ENCODE peak calls at places on chromosomes 1 and 21, in ten cellular contexts. Y, P, E, B, D, J, R, K, V and G are unnamed samples.

GRCh38 chr1:41496080-41497055 is 11.9 kb upstream of the EDN2 start:
- DNase-seq in J (peak), B (no peak), Y (peak), E (peak), P (no peak), V (peak), K (peak), R (no peak), D (peak), G (peak)

GRCh38 chr1:16177306-16177705 is 21.4 kb upstream of the EPHA2 start:
- DNase-seq in V (no peak), R (no peak), D (no peak), P (no peak), B (no peak), J (no peak), Y (no peak), K (no peak), E (no peak), G (no peak)

GRCh38 chr21:34129039-34129891 is 55.9 kb downstream of the MRPS6 start:
- DNase-seq in B (peak), J (no peak), K (peak), V (peak), P (peak), D (peak), E (peak), Y (peak), R (peak), G (no peak)

GRCh38 chr1:183597656-183598055 is 7.4 kb upstream of the NCF2 start:
- DNase-seq in J (no peak), V (peak), R (no peak), E (no peak), K (no peak), P (no peak), Y (no peak), B (no peak), D (no peak), G (no peak)

GRCh38 chr1:243946946-243947345 is 96.9 kb upstream of the AKT3 start:
- DNase-seq in R (no peak), P (no peak), V (peak), Y (peak), B (peak), K (peak), J (no peak), D (no peak), E (no peak), G (peak)

GRCh38 chr1:89311757-89312156 is 39.1 kb upstream of the GBP5 start:
- DNase-seq in J (no peak), K (peak), E (peak), V (no peak), R (no peak), Y (peak), P (no peak), D (no peak), B (no peak), G (no peak)

GRCh38 chr1:206000641-206001339 is 2.4 kb downstream of the RAB7B start:
- DNase-seq in R (no peak), D (no peak), P (no peak), Y (no peak), E (no peak), V (peak), K (no peak), B (no peak), J (no peak), G (no peak)

GRCh38 chr1:99264201-99265021 is at the start of gene PLPPR4:
- DNase-seq in Y (peak), B (no peak), E (no peak), P (no peak), K (peak), V (peak), J (peak), R (peak), D (peak), G (no peak)

GRCh38 chr1:171486048-171486519 is 754 bp downstream of the PRRC2C start:
- DNase-seq in V (peak), Y (peak), E (peak), P (peak), K (peak), J (peak), D (peak), B (peak), R (peak), G (peak)

GRCh38 chr21:38244885-38245869 is 11.6 kb upstream of the KCNJ15 start:
- DNase-seq in B (no peak), P (peak), D (no peak), Y (peak), R (no peak), K (peak), J (no peak), V (peak), E (peak), G (peak)

GRCh38 chr1:102970496-102971078 is 137.7 kb downstream of the COL11A1 start:
- DNase-seq in J (peak), D (no peak), Y (peak), P (peak), V (peak), E (peak), R (peak), B (no peak), K (peak), G (peak)

GRCh38 chr21:42578034-42578433 is 64.4 kb downstream of the SLC37A1 start:
- DNase-seq in V (no peak), P (no peak), Y (no peak), D (peak), B (no peak), K (no peak), E (no peak), J (no peak), R (no peak), G (no peak)

GRCh38 chr1:224411766-224412165 is 22.8 kb downstream of the WDR26 start:
- DNase-seq in D (no peak), V (peak), Y (peak), K (no peak), E (no peak), B (no peak), R (no peak), P (no peak), J (no peak), G (no peak)

GRCh38 chr1:208336136-208336535 is 92.0 kb upstream of the PLXNA2 start:
- DNase-seq in V (no peak), R (no peak), P (no peak), E (no peak), B (no peak), J (no peak), D (no peak), K (no peak), Y (no peak), G (no peak)

GRCh38 chr1:10835423-10836421 is 39.3 kb upstream of the CASZ1 start:
- DNase-seq in P (peak), E (peak), J (peak), B (no peak), R (peak), Y (no peak), V (peak), K (peak), D (peak), G (peak)